ENCODE peak calls at places on chromosome 18, in seven cellular contexts. X is esophagus squamous epithelium; O is astrocyte; J is fibroblast of lung; I is upper lobe of left lung; B is lung; A is CD8-positive, alpha-beta T cell. T is an unnamed sample.

GRCh38 chr18:7492385-7492784 is 74.7 kb upstream of the PTPRM start:
- DNase-seq in X (no peak), O (no peak), J (no peak), I (no peak), B (no peak), A (no peak), T (no peak)

GRCh38 chr18:25279133-25279532 is 72.8 kb downstream of the ZNF521 start:
- DNase-seq in X (no peak), O (peak; percentile 23), J (peak; percentile 89), I (no peak), B (no peak), A (no peak), T (no peak)

GRCh38 chr18:58087928-58088722 is 44.1 kb downstream of the NEDD4L start:
- DNase-seq in X (no peak), O (no peak), J (peak; percentile 16), I (no peak), B (peak; percentile 78), A (no peak), T (peak; percentile 57)

GRCh38 chr18:48452863-48453323 is 43.7 kb upstream of the ZBTB7C start:
- DNase-seq in X (no peak), O (peak; percentile 36), J (no peak), I (no peak), B (no peak), A (no peak), T (no peak)

GRCh38 chr18:58080516-58080915 is 36.5 kb downstream of the NEDD4L start:
- DNase-seq in X (no peak), O (no peak), J (no peak), I (no peak), B (no peak), A (no peak), T (no peak)

GRCh38 chr18:31040982-31041345 is 1.6 kb downstream of the DSC3 start:
- DNase-seq in X (no peak), O (no peak), J (peak; percentile 20), I (no peak), B (no peak), A (no peak), T (peak; percentile 10)

GRCh38 chr18:1252534-1252933 is 347.9 kb downstream of the ADCYAP1 start:
- DNase-seq in X (no peak), O (no peak), J (no peak), I (no peak), B (no peak), A (no peak), T (no peak)

GRCh38 chr18:38634117-38634516 is 1068.5 kb upstream of the CELF4 start:
- DNase-seq in X (no peak), O (no peak), J (no peak), I (no peak), B (no peak), A (no peak), T (no peak)

GRCh38 chr18:76514573-76514972 is 19.5 kb upstream of the ZNF516 start:
- DNase-seq in X (no peak), O (no peak), J (no peak), I (no peak), B (no peak), A (no peak), T (no peak)

GRCh38 chr18:76376225-76376624 is 118.8 kb downstream of the ZNF516 start:
- DNase-seq in X (no peak), O (no peak), J (peak; percentile 44), I (no peak), B (no peak), A (no peak), T (no peak)

GRCh38 chr18:61551586-61551985 is 218.4 kb downstream of the CDH20 start:
- DNase-seq in X (no peak), O (peak; percentile 69), J (peak; percentile 90), I (no peak), B (no peak), A (no peak), T (peak; percentile 67)

GRCh38 chr18:46481048-46481846 is 175.8 kb downstream of the LOXHD1 start:
- DNase-seq in X (no peak), O (peak; percentile 12), J (peak; percentile 46), I (no peak), B (peak; percentile 39), A (peak; percentile 8), T (no peak)

GRCh38 chr18:37385846-37386435 is 179.7 kb downstream of the CELF4 start:
- DNase-seq in X (no peak), O (no peak), J (peak; percentile 58), I (no peak), B (no peak), A (no peak), T (peak; percentile 20)

GRCh38 chr18:26710460-26711096 is 154.9 kb downstream of the AQP4 start:
- DNase-seq in X (no peak), O (no peak), J (no peak), I (no peak), B (no peak), A (no peak), T (no peak)

GRCh38 chr18:55732227-55733106 is 144.5 kb upstream of the TCF4 start:
- DNase-seq in X (no peak), O (peak; percentile 75), J (peak; percentile 21), I (no peak), B (no peak), A (no peak), T (no peak)

GRCh38 chr18:8773980-8774379 is 68.6 kb downstream of the MTCL1 start:
- DNase-seq in X (no peak), O (peak; percentile 59), J (peak; percentile 53), I (no peak), B (no peak), A (no peak), T (no peak)

GRCh38 chr18:65762556-65762955 is 11.7 kb downstream of the CDH7 start:
- DNase-seq in X (no peak), O (no peak), J (no peak), I (no peak), B (no peak), A (no peak), T (no peak)

GRCh38 chr18:57208056-57208455 is 61.2 kb downstream of the BOD1L2 start:
- DNase-seq in X (no peak), O (no peak), J (no peak), I (peak; percentile 7), B (no peak), A (no peak), T (no peak)

GRCh38 chr18:3610818-3611217 is 160.8 kb downstream of the TGIF1 start:
- DNase-seq in X (no peak), O (no peak), J (peak; percentile 70), I (no peak), B (no peak), A (no peak), T (no peak)

GRCh38 chr18:28152354-28152753 is 24.6 kb downstream of the CDH2 start:
- DNase-seq in X (no peak), O (no peak), J (no peak), I (no peak), B (no peak), A (no peak), T (no peak)
- H3K27ac ChIP-seq in X (no peak overlapping the region), O (no peak overlapping the region), J (no peak overlapping the region), I (no peak overlapping the region), B (no peak overlapping the region), A (no peak overlapping the region), T (no peak overlapping the region)

GRCh38 chr18:75169411-75169810 is 39.5 kb downstream of the PTGR3 start:
- DNase-seq in X (no peak), O (no peak), J (no peak), I (no peak), B (no peak), A (no peak), T (no peak)

GRCh38 chr18:75168654-75169053 is 40.3 kb downstream of the PTGR3 start:
- DNase-seq in X (no peak), O (no peak), J (no peak), I (no peak), B (no peak), A (no peak), T (no peak)

GRCh38 chr18:75172299-75173124 is 36.4 kb downstream of the PTGR3 start:
- DNase-seq in X (no peak), O (no peak), J (no peak), I (no peak), B (no peak), A (no peak), T (no peak)

GRCh38 chr18:75170916-75171315 is 38.0 kb downstream of the PTGR3 start:
- DNase-seq in X (no peak), O (no peak), J (no peak), I (no peak), B (no peak), A (no peak), T (no peak)

DNA sequence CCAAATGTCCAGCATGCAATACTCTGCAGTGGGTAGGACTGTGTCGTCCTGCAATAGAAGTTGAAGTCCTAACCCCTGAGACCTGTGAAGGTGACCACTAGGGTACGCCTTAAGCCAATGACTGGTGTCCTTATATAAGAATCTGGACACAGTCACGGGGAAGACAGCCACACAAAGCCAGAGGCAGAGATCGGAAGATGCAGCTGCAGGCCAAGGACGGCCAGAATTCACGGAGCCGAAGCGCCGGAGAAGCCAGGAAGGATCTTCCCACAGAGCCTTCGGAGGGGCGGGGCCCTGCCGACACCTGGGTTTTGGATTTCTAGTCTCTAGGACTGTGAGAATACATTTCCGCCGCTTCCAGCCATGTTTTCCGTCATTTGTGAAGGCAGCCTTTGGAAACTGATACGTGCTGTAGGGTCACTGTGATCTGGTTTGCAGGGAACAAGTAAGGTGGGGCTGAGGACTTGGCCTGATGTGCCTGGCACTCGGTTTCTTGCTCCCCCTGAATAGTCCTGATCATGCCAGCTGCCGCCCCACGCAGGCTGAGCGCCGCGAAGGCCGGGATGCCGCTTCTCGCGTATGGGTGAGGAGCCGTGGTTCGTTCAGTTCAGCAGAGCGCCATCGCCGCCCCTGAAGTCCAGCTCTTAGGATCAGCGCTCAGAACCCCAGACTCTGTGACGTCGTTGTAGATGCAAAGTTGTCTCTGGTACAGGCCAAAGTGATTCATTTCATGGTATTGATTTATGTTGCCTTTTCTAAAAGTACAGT is 38.7 kb downstream of the PTGR3 start:
- DNase-seq in X (no peak), O (no peak), J (no peak), I (peak; percentile 82), B (no peak), A (no peak), T (no peak)
- TF ChIP-seq CTCF in X (no peak), O (no peak), J (no peak), I (no peak), B (no peak), A (no peak), T (no peak)

GRCh38 chr18:50869150-50869549 is 9.8 kb upstream of the ME2 start:
- DNase-seq in X (no peak), O (no peak), J (no peak), I (no peak), B (no peak), A (no peak), T (no peak)
- H3K27ac ChIP-seq in X (peak overlapping the region; percentile 63), O (no peak overlapping the region), J (no peak overlapping the region), I (no peak overlapping the region), B (no peak overlapping the region), A (no peak overlapping the region), T (peak overlapping the region; percentile 76)

GRCh38 chr18:74622079-74622478 is 24.4 kb downstream of the ZNF407 start:
- DNase-seq in X (no peak), O (no peak), J (no peak), I (no peak), B (no peak), A (no peak), T (no peak)

GRCh38 chr18:74625157-74625556 is 27.5 kb downstream of the ZNF407 start:
- DNase-seq in X (no peak), O (peak; percentile 37), J (no peak), I (no peak), B (no peak), A (no peak), T (no peak)

GRCh38 chr18:74626311-74626874 is 28.7 kb downstream of the ZNF407 start:
- DNase-seq in X (no peak), O (no peak), J (no peak), I (no peak), B (no peak), A (no peak), T (no peak)

GRCh38 chr18:74624491-74624890 is 26.8 kb downstream of the ZNF407 start:
- DNase-seq in X (no peak), O (no peak), J (no peak), I (no peak), B (no peak), A (no peak), T (no peak)

GRCh38 chr18:74623047-74623816 is 25.6 kb downstream of the ZNF407 start:
- DNase-seq in X (no peak), O (no peak), J (peak; percentile 32), I (no peak), B (no peak), A (no peak), T (no peak)
- TF ChIP-seq CTCF in X (peak; percentile 38), O (peak; percentile 56), J (peak; percentile 34), I (no peak), B (no peak), A (peak; percentile 75), T (peak; percentile 60)

T was measured in RWPE1.